ENCODE peak calls at places on chromosomes 6 and 20, in six cellular contexts. F is GM06990, G is endothelial cell, O is tibial artery, V is foreskin fibroblast, H is PC-9. Q is an unnamed sample.

GRCh38 chr20:20606046-20606445 is 106.4 kb downstream of the RALGAPA2 start:
- DNase-seq in F (no peak), H (no peak), O (no peak), V (no peak), G (no peak), Q (no peak)

GRCh38 chr6:152356659-152357058 is 280.5 kb downstream of the SYNE1 start:
- DNase-seq in V (peak; percentile 37), F (peak; percentile 16), H (no peak), O (no peak), G (peak; percentile 11), Q (peak; percentile 40)

GRCh38 chr6:124962617-124963415 is 579 bp downstream of the RNF217 start:
- DNase-seq in H (no peak), G (peak; percentile 44), F (peak; percentile 16), V (no peak), O (peak; percentile 36), Q (peak; percentile 30)

GRCh38 chr20:32828029-32828666 is 8.4 kb downstream of the MAPRE1 start:
- DNase-seq in G (no peak), O (no peak), V (peak; percentile 30), H (no peak), F (no peak), Q (no peak)

GRCh38 chr6:131519670-131520436 is 53.2 kb upstream of the ARG1 start:
- DNase-seq in V (peak; percentile 20), H (peak; percentile 38), G (peak; percentile 42), F (no peak), O (no peak), Q (no peak)

GRCh38 chr20:36491901-36492617 is 49.3 kb upstream of the MYL9 start:
- DNase-seq in H (no peak), O (no peak), G (peak; percentile 28), F (no peak), V (no peak), Q (peak; percentile 72)

GRCh38 chr6:144617231-144618199 is 332.4 kb downstream of the UTRN start:
- DNase-seq in V (no peak), F (no peak), H (no peak), O (no peak), G (no peak), Q (no peak)

GRCh38 chr20:53493201-53493908 is 100.3 kb downstream of the ZNF217 start:
- DNase-seq in H (no peak), V (no peak), F (no peak), O (no peak), G (no peak), Q (no peak)

GRCh38 chr6:18503588-18504231 is 116.6 kb downstream of the RNF144B start:
- DNase-seq in G (peak; percentile 56), F (no peak), V (peak; percentile 67), H (peak; percentile 61), O (peak; percentile 62), Q (peak; percentile 53)

GRCh38 chr20:17437251-17437650 is 93.9 kb downstream of the BFSP1 start:
- DNase-seq in G (no peak), H (no peak), V (no peak), O (no peak), F (no peak), Q (no peak)

GRCh38 chr6:14665827-14666724 is 548.5 kb downstream of the CD83 start:
- DNase-seq in V (peak; percentile 99), H (peak; percentile 79), G (no peak), F (peak; percentile 46), O (peak; percentile 50), Q (peak; percentile 26)

GRCh38 chr20:40073535-40074111 is 615.4 kb downstream of the MAFB start:
- DNase-seq in H (no peak), F (no peak), V (no peak), G (no peak), O (no peak), Q (no peak)
- TF ChIP-seq CTCF in H (no peak), F (no peak), V (no peak), G (no peak), O (no peak), Q (no peak)

GRCh38 chr20:60137657-60138245 is 179.5 kb downstream of the CDH26 start:
- DNase-seq in H (no peak), V (no peak), G (peak; percentile 51), O (no peak), F (peak; percentile 13), Q (peak; percentile 37)
- TF ChIP-seq CTCF in H (peak; percentile 73), V (peak; percentile 30), G (peak; percentile 82), O (no peak), F (peak; percentile 41), Q (peak; percentile 54)

GRCh38 chr6:157906537-157907061 is 75.1 kb upstream of the SYNJ2 start:
- DNase-seq in O (no peak), V (no peak), H (no peak), F (no peak), G (no peak), Q (no peak)

GRCh38 chr6:157907651-157908050 is 74.0 kb upstream of the SYNJ2 start:
- DNase-seq in G (no peak), O (no peak), H (no peak), F (no peak), V (no peak), Q (no peak)

GRCh38 chr6:157908369-157909281 is 73.0 kb upstream of the SYNJ2 start:
- DNase-seq in V (no peak), G (no peak), O (no peak), H (no peak), F (peak; percentile 29), Q (peak; percentile 61)

GRCh38 chr6:157904999-157905398 is 76.7 kb upstream of the SYNJ2 start:
- DNase-seq in O (no peak), G (no peak), F (no peak), V (no peak), H (no peak), Q (no peak)

DNA sequence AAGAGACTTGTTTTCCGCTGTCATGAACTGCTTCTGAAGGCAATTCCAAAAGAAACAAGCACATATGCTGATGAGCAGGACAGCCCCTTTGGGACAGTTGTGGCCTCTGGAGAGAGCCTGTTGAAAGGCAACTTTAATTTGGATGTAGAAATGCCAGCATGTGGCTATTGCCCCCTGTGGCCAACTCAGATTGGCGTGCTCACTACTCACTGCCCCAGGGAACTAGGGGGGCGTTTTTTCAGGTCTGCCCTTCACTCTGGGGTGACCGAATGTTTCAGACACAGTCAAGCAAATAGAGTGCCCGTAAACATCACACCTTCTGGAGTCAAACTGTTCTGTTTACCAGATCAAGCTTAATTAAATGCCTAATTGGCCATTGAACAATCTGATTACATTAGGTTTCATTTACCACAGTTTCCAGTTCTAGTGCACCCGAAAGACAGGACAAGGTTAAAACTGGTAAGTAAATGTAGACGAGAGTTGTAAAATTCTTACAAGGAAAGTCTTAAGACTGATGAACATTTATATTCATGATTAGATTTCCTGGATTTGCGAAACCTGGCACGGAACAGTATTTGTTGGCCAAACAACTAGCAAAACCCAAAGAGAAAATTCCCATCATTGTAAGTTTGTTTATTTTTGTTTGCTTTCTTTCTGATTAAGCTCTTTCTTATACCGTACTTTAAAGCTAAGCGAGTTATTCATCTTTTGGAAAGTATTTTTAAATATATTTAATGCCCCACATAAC is 75.9 kb upstream of the SYNJ2 start:
- DNase-seq in G (no peak), H (no peak), V (no peak), O (no peak), F (no peak), Q (no peak)
- TF ChIP-seq CTCF in G (no peak), H (no peak), V (no peak), O (no peak), F (peak; percentile 9), Q (no peak)

GRCh38 chr6:71410681-71411080 is 122.1 kb downstream of the OGFRL1 start:
- DNase-seq in H (no peak), O (no peak), G (no peak), F (no peak), V (no peak), Q (no peak)
- TF ChIP-seq CTCF in H (no peak), O (no peak), G (no peak), F (no peak), V (no peak), Q (no peak)

DNA sequence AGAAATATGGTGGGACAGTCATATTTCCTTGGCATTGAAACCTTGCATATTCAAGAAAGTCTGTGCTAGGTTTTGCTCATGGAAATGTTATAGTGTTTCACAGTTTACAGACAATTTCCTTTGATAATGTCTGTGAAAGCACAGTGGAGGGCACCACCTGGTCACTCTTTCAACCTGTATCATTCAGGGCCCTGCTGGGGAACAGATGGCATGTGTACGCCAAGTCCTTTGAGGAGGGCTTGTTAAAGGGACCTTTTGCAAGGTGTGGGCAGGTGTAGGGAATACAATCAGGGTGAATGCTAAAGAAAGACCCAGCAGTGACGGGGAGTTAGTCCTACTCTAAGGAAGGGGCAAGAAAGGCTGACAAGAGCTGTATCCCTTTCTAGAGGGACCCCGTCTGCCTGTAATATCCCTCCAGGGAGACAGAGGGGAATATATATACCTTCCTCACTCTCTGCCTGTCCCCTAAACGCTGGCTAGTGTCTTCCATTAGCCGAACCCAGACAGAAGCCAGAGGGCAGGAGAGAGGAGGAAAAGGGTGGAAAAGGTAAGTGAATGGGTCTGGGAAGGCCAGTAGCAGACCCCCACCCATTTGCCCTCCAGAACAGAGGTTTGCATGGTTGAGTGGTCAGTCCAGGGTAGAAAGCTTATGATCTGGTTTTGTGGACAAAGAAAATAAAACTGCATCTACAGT is 10.3 kb downstream of the PLCB4 start:
- DNase-seq in O (no peak), G (no peak), H (no peak), V (no peak), F (no peak), Q (no peak)
- TF ChIP-seq CTCF in O (no peak), G (no peak), H (no peak), V (no peak), F (no peak), Q (no peak)

DNA sequence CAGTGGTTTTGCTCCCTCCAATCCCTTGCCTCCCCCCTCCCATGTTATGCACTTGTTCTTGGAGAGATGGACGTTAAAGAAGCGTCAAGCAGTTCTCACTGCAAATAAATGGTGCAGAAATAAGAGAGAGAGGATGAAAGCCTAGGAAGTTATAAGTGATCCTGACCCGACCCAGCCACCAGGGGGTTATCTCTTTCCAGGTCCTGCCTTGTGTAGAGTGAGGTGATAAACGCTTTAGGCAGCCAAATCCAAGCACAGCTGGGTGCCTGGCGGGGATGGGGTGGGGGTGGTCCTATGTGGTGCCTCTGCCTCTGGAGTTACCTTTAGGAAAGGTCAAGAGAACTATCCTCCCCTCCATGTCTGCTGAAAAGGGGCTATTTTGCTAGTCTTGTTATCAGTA is 9.1 kb upstream of the TFAP2A start:
- DNase-seq in G (no peak), H (no peak), O (no peak), V (no peak), F (no peak), Q (peak; percentile 23)
- TF ChIP-seq CTCF in G (no peak), H (no peak), O (no peak), V (no peak), F (peak; percentile 41), Q (no peak)

GRCh38 chr6:118674772-118675171 is 23.4 kb upstream of the CEP85L start:
- DNase-seq in G (no peak), F (no peak), H (no peak), V (no peak), O (no peak), Q (no peak)
- TF ChIP-seq CTCF in G (no peak), F (no peak), H (no peak), V (no peak), O (no peak), Q (no peak)